ENCODE peak calls at places on chromosomes 1 and 21, in five cellular contexts. Z is IMR-90, G is mesenchymal stem cell, T is H9, Q is trophoblast cell. H is an unnamed sample.
A peak's percentile ranks its signal among the peaks of the same experiment; 100 is the strongest.

GRCh38 chr1:224151117-224151516 is 31.9 kb upstream of the DEGS1 start:
- DNase-seq in Z (no peak), G (no peak), T (no peak), Q (no peak), H (no peak)

GRCh38 chr21:31873696-31874599 is 1.1 kb downstream of the HUNK start:
- DNase-seq in Z (peak; percentile 33), G (peak; percentile 28), T (peak; percentile 60), Q (peak; percentile 73), H (peak; percentile 62)

GRCh38 chr1:204263240-204263848 is 49.6 kb upstream of the GOLT1A start:
- DNase-seq in Z (peak; percentile 38), G (peak; percentile 39), T (no peak), Q (no peak), H (no peak)

GRCh38 chr1:54989968-54990810 is 8.5 kb upstream of the BSND start:
- DNase-seq in Z (peak; percentile 23), G (no peak), T (no peak), Q (no peak), H (no peak)

GRCh38 chr1:20936621-20937020 is 149.5 kb upstream of the HP1BP3 start:
- DNase-seq in Z (peak; percentile 21), G (no peak), T (no peak), Q (no peak), H (no peak)

GRCh38 chr1:34844252-34844634 is 15.3 kb downstream of the SMIM12 start:
- DNase-seq in Z (no peak), G (no peak), T (peak; percentile 70), Q (peak; percentile 49), H (peak; percentile 67)

GRCh38 chr1:147669475-147670318 is 627 bp downstream of the ACP6 start:
- DNase-seq in Z (peak; percentile 47), G (peak; percentile 77), T (peak; percentile 69), Q (peak; percentile 66), H (peak; percentile 54)

GRCh38 chr1:238232036-238232744 is 341.5 kb upstream of the ZP4 start:
- DNase-seq in Z (no peak), G (no peak), T (no peak), Q (no peak), H (no peak)

GRCh38 chr1:209202826-209203439 is 380.6 kb upstream of the CAMK1G start:
- DNase-seq in Z (peak; percentile 64), G (peak; percentile 60), T (no peak), Q (peak; percentile 77), H (no peak)

GRCh38 chr1:48938975-48939374 is 162.3 kb upstream of the BEND5 start:
- DNase-seq in Z (no peak), G (no peak), T (no peak), Q (no peak), H (no peak)

GRCh38 chr21:38221594-38221993 is 35.2 kb upstream of the KCNJ15 start:
- DNase-seq in Z (no peak), G (no peak), T (no peak), Q (no peak), H (no peak)

GRCh38 chr1:179141592-179142244 is 59.8 kb downstream of the TOR3A start:
- DNase-seq in Z (peak; percentile 88), G (peak; percentile 86), T (no peak), Q (peak; percentile 28), H (peak; percentile 26)

GRCh38 chr1:182446033-182446669 is 3.8 kb upstream of the RGSL1 start:
- DNase-seq in Z (peak; percentile 40), G (peak; percentile 57), T (peak; percentile 35), Q (peak; percentile 83), H (peak; percentile 18)

GRCh38 chr1:64527191-64527590 is 57.3 kb downstream of the CACHD1 start:
- DNase-seq in Z (no peak), G (no peak), T (no peak), Q (no peak), H (no peak)

GRCh38 chr1:167763525-167764220 is 41.9 kb downstream of the MPZL1 start:
- DNase-seq in Z (no peak), G (no peak), T (no peak), Q (no peak), H (no peak)

GRCh38 chr1:185686996-185687778 is 47.0 kb upstream of the HMCN1 start:
- DNase-seq in Z (no peak), G (no peak), T (no peak), Q (no peak), H (no peak)

GRCh38 chr1:212188599-212189351 is 96.4 kb upstream of the PPP2R5A start:
- DNase-seq in Z (no peak), G (no peak), T (no peak), Q (peak; percentile 93), H (no peak)

GRCh38 chr1:98903261-98903660 is 101.4 kb downstream of the PLPPR5 start:
- DNase-seq in Z (peak; percentile 88), G (peak; percentile 2), T (no peak), Q (no peak), H (no peak)

GRCh38 chr1:44327679-44328491 is 27.2 kb downstream of the ERI3 start:
- DNase-seq in Z (peak; percentile 100), G (peak; percentile 98), T (peak; percentile 58), Q (peak; percentile 100), H (no peak)

GRCh38 chr1:85091647-85092295 is 43.5 kb upstream of the MCOLN3 start:
- DNase-seq in Z (no peak), G (no peak), T (no peak), Q (peak; percentile 26), H (no peak)

GRCh38 chr1:247376659-247377058 is 39.3 kb upstream of the NLRP3 start:
- DNase-seq in Z (no peak), G (no peak), T (peak; percentile 89), Q (no peak), H (peak; percentile 63)

GRCh38 chr1:221543529-221544120 is 198.3 kb downstream of the DUSP10 start:
- DNase-seq in Z (peak; percentile 54), G (peak; percentile 48), T (no peak), Q (peak; percentile 37), H (no peak)

GRCh38 chr1:89519779-89520358 is 4.8 kb upstream of the LRRC8B start:
- DNase-seq in Z (peak; percentile 42), G (peak; percentile 55), T (no peak), Q (peak; percentile 63), H (no peak)

GRCh38 chr1:27391511-27392095 is 819 bp upstream of the GPR3 start:
- DNase-seq in Z (peak; percentile 57), G (no peak), T (peak; percentile 86), Q (no peak), H (no peak)

GRCh38 chr1:31862071-31862470 is 46.2 kb upstream of the SPOCD1 start:
- DNase-seq in Z (no peak), G (no peak), T (no peak), Q (no peak), H (no peak)

GRCh38 chr1:1349256-1350012 is at the start of gene DVL1:
- DNase-seq in Z (peak; percentile 58), G (peak; percentile 61), T (peak; percentile 67), Q (peak; percentile 79), H (peak; percentile 69)

GRCh38 chr1:205458777-205459566 is 3.1 kb upstream of the BLACAT1 start:
- DNase-seq in Z (peak; percentile 58), G (peak; percentile 62), T (peak; percentile 76), Q (peak; percentile 64), H (no peak)

DNA sequence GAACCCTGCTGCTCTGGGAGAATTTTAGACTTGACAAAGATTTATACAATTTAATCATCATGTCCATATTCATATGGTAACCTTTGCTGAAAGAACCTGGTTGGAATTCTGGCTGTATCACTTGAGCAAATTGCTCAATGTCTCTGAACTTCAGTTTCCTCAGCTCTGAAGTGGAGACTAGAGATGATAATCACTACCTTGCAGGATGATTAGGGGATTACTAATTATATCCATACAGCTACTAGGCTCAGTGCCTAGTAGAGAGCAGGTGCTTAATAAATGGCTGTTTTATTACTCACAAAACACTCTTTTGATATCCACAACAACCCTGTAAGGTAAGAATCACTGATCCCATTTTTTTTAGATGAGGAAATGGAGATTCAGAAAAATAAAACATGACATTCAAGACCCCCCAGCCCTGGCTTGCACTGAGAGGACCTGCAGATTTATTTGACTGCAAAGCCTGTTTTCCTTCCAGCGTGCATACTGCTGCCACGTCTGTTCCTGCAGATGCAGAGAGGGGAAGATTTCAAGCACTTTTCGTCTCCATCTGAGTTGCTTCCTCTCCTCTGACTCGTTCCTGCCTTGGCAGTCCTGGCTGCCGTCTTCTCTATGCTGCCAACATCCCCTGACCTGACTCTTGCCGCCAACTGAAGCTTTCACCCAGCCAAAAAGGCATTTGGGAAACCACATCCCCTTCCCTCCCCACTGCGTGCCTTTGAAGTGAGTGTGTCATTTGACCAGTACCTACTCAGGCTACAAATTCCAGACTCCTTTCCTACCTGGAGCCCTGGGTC is 203.0 kb downstream of the PLPP3 start:
- DNase-seq in Z (peak; percentile 31), G (no peak), T (peak; percentile 70), Q (peak; percentile 71), H (no peak)
- H4K91ac ChIP-seq in Z (no peak overlapping the region), G (no peak overlapping the region), T (no peak overlapping the region), Q (no peak overlapping the region), H (no peak overlapping the region)

DNA sequence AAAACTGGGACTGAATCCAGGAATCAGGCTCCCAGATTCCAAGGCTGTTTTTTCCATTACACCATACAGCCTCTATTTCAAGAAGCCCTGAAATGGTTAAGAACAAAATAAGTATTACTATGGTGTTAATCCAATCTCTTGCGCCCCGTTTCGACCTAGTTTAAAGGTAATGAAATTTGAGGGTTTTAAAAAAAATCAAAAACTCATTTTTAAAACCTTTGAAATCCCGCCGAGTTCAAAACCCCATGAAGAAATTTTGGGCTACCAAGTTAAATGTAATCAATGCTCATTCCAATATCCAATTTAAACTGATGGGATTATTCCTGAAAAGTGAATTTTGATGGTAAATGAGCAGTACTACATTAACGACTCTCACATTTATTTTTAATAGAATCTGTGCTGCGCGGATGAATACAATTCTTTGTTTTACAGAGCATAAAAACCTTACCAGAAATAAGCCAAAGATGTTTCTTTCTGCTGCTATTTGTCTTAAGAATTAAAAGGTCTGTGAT is 767 bp upstream of the EGLN1 start:
- DNase-seq in Z (no peak), G (no peak), T (no peak), Q (no peak), H (no peak)
- H4K91ac ChIP-seq in Z (no peak overlapping the region), G (no peak overlapping the region), T (no peak overlapping the region), Q (no peak overlapping the region), H (no peak overlapping the region)

GRCh38 chr1:169572184-169572583 is 14.1 kb downstream of the F5 start:
- DNase-seq in Z (peak; percentile 2), G (peak; percentile 33), T (no peak), Q (peak; percentile 88), H (no peak)

GRCh38 chr1:169568497-169568896 is 17.8 kb downstream of the F5 start:
- DNase-seq in Z (no peak), G (no peak), T (no peak), Q (no peak), H (no peak)

GRCh38 chr1:169571450-169571849 is 14.8 kb downstream of the F5 start:
- DNase-seq in Z (no peak), G (no peak), T (no peak), Q (no peak), H (no peak)

GRCh38 chr1:169574336-169574735 is 11.9 kb downstream of the F5 start:
- DNase-seq in Z (no peak), G (no peak), T (no peak), Q (peak; percentile 43), H (no peak)

DNA sequence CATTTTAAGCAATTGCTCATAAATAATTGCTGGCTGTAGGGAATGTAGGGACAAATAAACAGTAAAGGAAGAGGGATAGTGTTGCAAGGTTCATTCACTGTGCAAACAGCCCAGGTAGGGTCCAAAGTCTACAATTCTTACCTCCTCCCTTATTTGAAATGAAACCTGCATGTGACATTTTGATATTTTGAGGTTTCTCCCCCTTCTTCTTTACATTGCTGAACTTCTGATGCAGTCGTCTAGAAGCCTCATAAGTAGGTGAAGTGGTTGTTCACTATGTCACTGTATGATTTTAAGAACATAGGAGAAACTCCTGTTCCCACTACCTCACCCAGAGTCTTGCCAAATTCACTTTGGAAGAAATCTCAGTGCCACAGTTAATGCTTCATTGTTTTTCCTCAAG is 16.1 kb downstream of the F5 start:
- DNase-seq in Z (no peak), G (no peak), T (no peak), Q (no peak), H (no peak)
- H4K91ac ChIP-seq in Z (no peak overlapping the region), G (no peak overlapping the region), T (no peak overlapping the region), Q (no peak overlapping the region), H (no peak overlapping the region)

GRCh38 chr1:154792899-154793298 is 77.2 kb downstream of the KCNN3 start:
- DNase-seq in Z (no peak), G (no peak), T (no peak), Q (no peak), H (no peak)
- H4K91ac ChIP-seq in Z (no peak overlapping the region), G (no peak overlapping the region), T (no peak overlapping the region), Q (no peak overlapping the region), H (no peak overlapping the region)